ENCODE peak calls at places on chromosomes 6 and 20, in ten cellular contexts. G is effector CD4-positive, alpha-beta T cell; O is AG04450; S is AG08396; Q is NCI-H748 treated with DMSO at 0.1 percent for 48 hours; P is pancreas; E is naive thymus-derived CD8-positive, alpha-beta T cell; M is GM23248; A is right lobe of liver; H is brain microvascular endothelial cell. X is an unnamed sample.

GRCh38 chr6:148085651-148086321 is 256.9 kb upstream of the SASH1 start:
- DNase-seq in O (no peak), E (no peak), A (no peak), P (no peak), G (no peak), S (no peak), H (no peak), M (no peak), Q (no peak), X (no peak)

GRCh38 chr6:137766596-137767370 is 100.3 kb upstream of the TNFAIP3 start:
- DNase-seq in M (peak), E (no peak), S (no peak), O (no peak), P (no peak), G (no peak), Q (no peak), H (no peak), A (no peak), X (no peak)

GRCh38 chr6:44494011-44494501 is 106.5 kb downstream of the CDC5L start:
- DNase-seq in Q (no peak), M (peak), H (peak), O (peak), A (no peak), S (peak), E (no peak), P (no peak), G (no peak), X (no peak)

GRCh38 chr20:32356935-32357868 is 929 bp upstream of the ASXL1 start:
- DNase-seq in Q (peak), P (peak), E (no peak), M (peak), A (peak), O (no peak), G (no peak), H (peak), S (peak), X (no peak)

GRCh38 chr6:157107915-157108651 is 215.2 kb downstream of the TMEM242 start:
- DNase-seq in H (peak), M (peak), E (no peak), O (peak), A (no peak), P (no peak), S (peak), G (no peak), Q (no peak), X (peak)

GRCh38 chr6:143140767-143141166 is 80.1 kb downstream of the AIG1 start:
- DNase-seq in S (no peak), P (no peak), G (no peak), Q (no peak), E (no peak), O (no peak), H (no peak), M (peak), A (no peak), X (no peak)

GRCh38 chr6:73985891-73986290 is 289.9 kb downstream of the CD109 start:
- DNase-seq in S (peak), O (no peak), Q (no peak), A (no peak), P (no peak), E (no peak), H (no peak), G (no peak), M (peak), X (no peak)

GRCh38 chr20:12594410-12595130 is 414.2 kb upstream of the SPTLC3 start:
- DNase-seq in A (no peak), O (no peak), E (no peak), P (no peak), M (no peak), H (peak), G (no peak), S (no peak), Q (no peak), X (no peak)

GRCh38 chr6:35016417-35017221 is 124.5 kb downstream of the TCP11 start:
- DNase-seq in P (no peak), G (no peak), S (peak), Q (no peak), H (no peak), M (peak), A (peak), E (no peak), O (peak), X (no peak)

GRCh38 chr6:134287863-134288537 is 29.9 kb downstream of the SGK1 start:
- DNase-seq in E (no peak), A (no peak), P (no peak), Q (no peak), H (peak), S (no peak), G (no peak), M (peak), O (no peak), X (no peak)

GRCh38 chr20:45919951-45920794 is 8.2 kb upstream of the PLTP start:
- DNase-seq in Q (no peak), E (no peak), M (no peak), H (peak), P (no peak), A (no peak), G (no peak), S (no peak), O (no peak), X (no peak)

GRCh38 chr6:11011787-11012234 is 32.3 kb downstream of the ELOVL2 start:
- DNase-seq in S (no peak), O (no peak), H (no peak), A (peak), Q (no peak), G (no peak), E (no peak), M (peak), P (peak), X (no peak)

GRCh38 chr6:121666809-121667208 is 231.4 kb downstream of the GJA1 start:
- DNase-seq in G (no peak), E (no peak), A (no peak), Q (no peak), H (peak), M (peak), S (peak), O (peak), P (no peak), X (no peak)

GRCh38 chr6:138307352-138307751 is 70.4 kb upstream of the SMIM28 start:
- DNase-seq in A (no peak), M (no peak), G (no peak), P (no peak), S (no peak), O (no peak), H (no peak), E (no peak), Q (no peak), X (no peak)

GRCh38 chr6:149478631-149479314 is 6.0 kb downstream of the ZC3H12D start:
- DNase-seq in O (no peak), E (no peak), S (no peak), Q (no peak), H (no peak), A (no peak), G (no peak), M (no peak), P (no peak), X (no peak)

GRCh38 chr6:131657630-131658111 is 20.6 kb downstream of the ENPP3 start:
- DNase-seq in H (peak), P (no peak), M (peak), Q (no peak), G (no peak), A (no peak), O (peak), S (no peak), E (no peak), X (no peak)

GRCh38 chr6:155273438-155273837 is 9.6 kb downstream of the CLDN20 start:
- DNase-seq in E (no peak), Q (no peak), A (no peak), H (peak), M (peak), O (peak), G (no peak), P (no peak), S (peak), X (no peak)